ENCODE peak calls at places on chromosome 19, in four cellular contexts. E is body of pancreas, F is gastrocnemius medialis, Q is transverse colon. Z is an unnamed sample.

GRCh38 chr19:32971012-32971595 is 654 bp downstream of the CEP89 start:
- DNase-seq in E (no peak), F (no peak), Q (no peak), Z (no peak)

GRCh38 chr19:27972291-27973040 is 1240.5 kb downstream of the UQCRFS1 start:
- DNase-seq in E (no peak), F (no peak), Q (no peak), Z (no peak)

GRCh38 chr19:42289556-42290041 is 12.3 kb upstream of the PRR19 start:
- DNase-seq in E (no peak), F (no peak), Q (no peak), Z (no peak)

GRCh38 chr19:4120531-4120930 is 3.4 kb downstream of the MAP2K2 start:
- DNase-seq in E (no peak), F (no peak), Q (no peak), Z (no peak)

GRCh38 chr19:778910-779653 is 18.2 kb upstream of the PTBP1 start:
- DNase-seq in E (no peak), F (peak; percentile 55), Q (peak; percentile 38), Z (peak; percentile 84)

GRCh38 chr19:40304306-40304705 is 19.2 kb upstream of the AKT2 start:
- DNase-seq in E (no peak), F (no peak), Q (no peak), Z (no peak)

GRCh38 chr19:23259961-23260360 is 9.8 kb upstream of the ZNF724 start:
- DNase-seq in E (no peak), F (no peak), Q (no peak), Z (peak; percentile 5)

GRCh38 chr19:2509096-2509495 is 33.2 kb downstream of the GADD45B start:
- DNase-seq in E (no peak), F (no peak), Q (no peak), Z (no peak)

GRCh38 chr19:11848594-11849263 is at the start of gene ZNF439:
- DNase-seq in E (peak; percentile 88), F (peak; percentile 57), Q (peak; percentile 95), Z (peak; percentile 89)

GRCh38 chr19:12884627-12884925 is 2.4 kb downstream of the KLF1 start:
- DNase-seq in E (no peak), F (no peak), Q (no peak), Z (no peak)

GRCh38 chr19:16207063-16207462 is 9.4 kb downstream of the AP1M1 start:
- DNase-seq in E (no peak), F (no peak), Q (no peak), Z (no peak)

GRCh38 chr19:46731007-46731501 is 14.1 kb upstream of the PRKD2 start:
- DNase-seq in E (no peak), F (no peak), Q (no peak), Z (no peak)

GRCh38 chr19:13366529-13367143 is 139.6 kb downstream of the CACNA1A start:
- DNase-seq in E (no peak), F (no peak), Q (no peak), Z (no peak)

GRCh38 chr19:35030257-35031071 is at the start of gene SCN1B:
- DNase-seq in E (peak; percentile 67), F (peak; percentile 80), Q (peak; percentile 46), Z (peak; percentile 92)

GRCh38 chr19:4140237-4140711 is 13.2 kb upstream of the CREB3L3 start:
- DNase-seq in E (peak; percentile 20), F (no peak), Q (peak; percentile 56), Z (no peak)

GRCh38 chr19:34678085-34678412 is 571 bp downstream of the ZNF302 start:
- DNase-seq in E (no peak), F (no peak), Q (no peak), Z (no peak)

GRCh38 chr19:41222240-41222639 is 3.2 kb downstream of the AXL start:
- DNase-seq in E (no peak), F (no peak), Q (no peak), Z (no peak)

GRCh38 chr19:51161266-51161665 is 19.2 kb downstream of the SIGLEC7 start:
- DNase-seq in E (no peak), F (no peak), Q (no peak), Z (peak; percentile 25)

GRCh38 chr19:57359300-57359699 is 4.1 kb upstream of the TRAPPC2B start:
- DNase-seq in E (no peak), F (no peak), Q (no peak), Z (no peak)

GRCh38 chr19:15641901-15642491 is 1.3 kb downstream of the CYP4F3 start:
- DNase-seq in E (no peak), F (no peak), Q (no peak), Z (no peak)

GRCh38 chr19:4606921-4607678 is 32.2 kb upstream of the TNFAIP8L1 start:
- DNase-seq in E (peak; percentile 64), F (no peak), Q (no peak), Z (no peak)

GRCh38 chr19:2532252-2533071 is 56.5 kb downstream of the GADD45B start:
- DNase-seq in E (no peak), F (no peak), Q (no peak), Z (no peak)

GRCh38 chr19:47122359-47123335 is 8.0 kb upstream of the SAE1 start:
- DNase-seq in E (no peak), F (no peak), Q (no peak), Z (no peak)

GRCh38 chr19:41555752-41556151 is 20.2 kb upstream of the CEACAM21 start:
- DNase-seq in E (no peak), F (no peak), Q (no peak), Z (no peak)

GRCh38 chr19:1526979-1527649 is 3.2 kb downstream of the PLK5 start:
- DNase-seq in E (no peak), F (no peak), Q (no peak), Z (no peak)

GRCh38 chr19:33785795-33786194 is 10.9 kb upstream of the KCTD15 start:
- DNase-seq in E (no peak), F (no peak), Q (no peak), Z (no peak)

GRCh38 chr19:2483084-2483483 is 7.2 kb downstream of the GADD45B start:
- DNase-seq in E (no peak), F (no peak), Q (no peak), Z (no peak)

GRCh38 chr19:2578391-2578826 is 102.5 kb downstream of the GADD45B start:
- DNase-seq in E (no peak), F (no peak), Q (peak; percentile 40), Z (no peak)

GRCh38 chr19:3135961-3136683 is at the start of gene GNA15:
- DNase-seq in E (no peak), F (no peak), Q (peak; percentile 62), Z (no peak)

GRCh38 chr19:57813919-57814504 is 701 bp downstream of the ZNF552 start:
- DNase-seq in E (no peak), F (no peak), Q (peak; percentile 50), Z (no peak)

GRCh38 chr19:6260376-6260775 is 19.4 kb downstream of the MLLT1 start:
- DNase-seq in E (no peak), F (no peak), Q (no peak), Z (no peak)

GRCh38 chr19:6261883-6262282 is 17.9 kb downstream of the MLLT1 start:
- DNase-seq in E (no peak), F (no peak), Q (no peak), Z (no peak)

GRCh38 chr19:6258812-6259311 is 20.9 kb downstream of the MLLT1 start:
- DNase-seq in E (no peak), F (no peak), Q (no peak), Z (no peak)

GRCh38 chr19:6260912-6261636 is 18.7 kb downstream of the MLLT1 start:
- DNase-seq in E (peak; percentile 37), F (no peak), Q (no peak), Z (no peak)

GRCh38 chr19:6259312-6259861 is 20.4 kb downstream of the MLLT1 start:
- DNase-seq in E (no peak), F (peak; percentile 81), Q (no peak), Z (no peak)
- H3K4me3 ChIP-seq in E (no peak overlapping the region), F (no peak overlapping the region), Q (no peak overlapping the region), Z (no peak overlapping the region)

DNA sequence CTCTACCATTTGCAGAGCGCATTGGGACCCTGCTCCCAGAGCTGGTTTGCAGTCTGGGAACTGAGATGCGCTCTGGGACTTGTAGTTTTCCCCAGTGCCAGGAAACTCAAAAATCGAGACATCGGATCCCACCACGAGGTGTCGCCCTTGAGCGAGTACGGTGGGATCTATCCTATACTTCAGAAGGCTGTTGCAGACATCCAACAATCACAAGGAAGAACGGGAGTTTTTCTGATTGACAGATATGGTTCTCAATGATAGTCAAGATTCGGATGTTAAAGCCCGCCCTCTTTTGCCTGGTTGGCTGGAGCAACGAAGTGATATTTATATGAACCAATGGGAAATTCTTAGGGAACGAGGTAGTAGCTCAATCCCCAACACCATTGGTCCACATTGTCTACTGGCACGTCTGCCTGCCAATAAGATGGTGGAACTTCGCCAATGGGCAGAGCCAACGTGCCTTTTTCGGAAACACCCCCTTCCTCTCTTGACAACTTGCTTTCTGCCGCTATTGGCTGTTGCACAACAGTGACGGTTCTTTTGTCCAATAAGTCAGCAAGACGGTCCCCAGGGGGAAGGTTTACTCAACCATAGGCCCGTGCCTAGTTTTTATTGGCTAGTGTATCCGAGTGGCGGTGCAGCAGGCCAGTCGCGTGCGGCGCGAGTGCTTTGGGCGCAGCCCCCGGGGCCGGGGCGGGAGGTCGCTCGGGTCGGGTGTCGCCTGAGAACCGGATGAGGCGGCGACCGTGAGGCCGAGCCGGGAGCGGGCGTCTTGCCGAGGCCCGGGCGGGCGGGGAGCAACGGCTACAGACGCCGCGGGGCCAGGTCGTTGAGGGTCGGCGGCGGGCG is at the start of gene DNM2:
- DNase-seq in E (peak; percentile 99), F (peak; percentile 100), Q (peak; percentile 99), Z (peak; percentile 99)
- TF ChIP-seq POLR2A in E (peak; percentile 40), F (peak; percentile 89), Q (peak; percentile 77), Z (no peak)

GRCh38 chr19:7618771-7619510 is 10.4 kb downstream of the XAB2 start:
- DNase-seq in E (peak; percentile 95), F (peak; percentile 30), Q (peak; percentile 76), Z (no peak)
- H3K4me3 ChIP-seq in E (no peak overlapping the region), F (no peak overlapping the region), Q (no peak overlapping the region), Z (no peak overlapping the region)

DNA sequence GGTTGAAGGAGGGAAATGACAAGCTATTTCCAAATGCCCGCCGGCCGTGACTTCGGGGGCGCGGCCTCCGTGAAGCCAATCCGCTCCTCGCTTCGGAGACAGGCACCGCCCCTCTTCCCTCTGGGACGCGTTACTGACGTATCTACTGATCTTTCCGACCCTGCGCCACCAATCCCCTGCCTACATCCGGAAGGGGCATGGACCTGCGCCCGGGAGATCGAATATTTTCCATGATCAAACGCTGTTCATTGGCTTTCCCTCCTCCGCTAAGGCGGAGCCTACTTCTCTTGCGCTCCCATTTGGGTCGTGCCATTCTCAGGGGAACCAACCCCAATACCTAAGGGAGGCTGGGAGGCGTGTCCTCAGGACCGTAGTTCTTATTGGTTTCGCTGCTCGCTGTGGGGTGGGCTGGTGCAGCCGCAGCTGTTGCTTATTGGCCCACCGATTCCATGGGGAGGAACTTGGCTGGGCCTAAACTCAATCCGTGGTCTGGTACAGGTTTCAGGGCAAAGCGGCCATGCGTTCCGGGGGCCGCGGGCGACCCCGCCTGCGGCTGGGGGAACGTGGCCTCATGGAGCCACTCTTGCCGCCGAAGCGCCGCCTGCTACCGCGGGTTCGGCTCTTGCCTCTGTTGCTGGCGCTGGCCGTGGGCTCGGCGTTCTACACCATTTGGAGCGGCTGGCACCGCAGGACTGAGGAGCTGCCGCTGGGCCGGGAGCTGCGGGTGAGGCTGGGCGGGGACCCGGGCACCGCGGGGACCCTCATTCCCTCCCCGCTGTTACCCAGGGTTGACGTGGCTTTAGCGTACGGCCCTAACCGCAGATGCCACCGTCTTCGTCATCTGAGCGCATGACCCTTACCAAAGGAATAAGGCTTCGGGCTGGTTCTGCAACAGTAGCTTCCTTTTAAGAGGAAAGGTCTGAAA is at the start of gene QPCTL:
- DNase-seq in E (peak; percentile 98), F (peak; percentile 97), Q (peak; percentile 97), Z (peak; percentile 99)
- TF ChIP-seq POLR2A in E (peak; percentile 77), F (peak; percentile 72), Q (peak; percentile 75), Z (no peak)

GRCh38 chr19:6743714-6744380 is 4.4 kb downstream of the TRIP10 start:
- DNase-seq in E (no peak), F (no peak), Q (peak; percentile 5), Z (no peak)
- H3K4me3 ChIP-seq in E (no peak overlapping the region), F (peak overlapping the region; percentile 37), Q (no peak overlapping the region), Z (no peak overlapping the region)

Z was measured in lower leg skin.